ENCODE peak calls at places on chromosomes 4 and X, in eight cellular contexts. Z is AG04450; A is colonic mucosa; F is astrocyte of the spinal cord; C is GM19239; B is NB4; S is A172; I is effector memory CD4-positive, alpha-beta T cell. R is an unnamed sample.

GRCh38 chr4:186844059-186844681 is 120.5 kb upstream of the FAT1 start:
- DNase-seq in B (no peak), I (no peak), S (peak), C (no peak), Z (peak), F (peak), A (peak), R (no peak)

GRCh38 chr4:42348247-42348646 is 49.0 kb upstream of the SHISA3 start:
- DNase-seq in Z (no peak), B (no peak), I (no peak), S (no peak), A (no peak), C (no peak), F (no peak), R (no peak)

GRCh38 chrX:45515262-45516215 is 314.9 kb upstream of the DIPK2B start:
- DNase-seq in S (peak), B (peak), C (no peak), A (peak), I (peak), Z (peak), F (peak), R (no peak)

GRCh38 chr4:83889802-83890201 is 353.9 kb downstream of the GPAT3 start:
- DNase-seq in C (no peak), Z (no peak), I (no peak), S (peak), A (no peak), F (peak), B (no peak), R (no peak)

GRCh38 chr4:184544711-184545409 is 70.5 kb upstream of the IRF2 start:
- DNase-seq in C (no peak), B (peak), Z (no peak), F (no peak), S (peak), I (no peak), A (no peak), R (no peak)

GRCh38 chr4:47526281-47526680 is 41.2 kb downstream of the ATP10D start:
- DNase-seq in C (no peak), S (no peak), B (no peak), Z (no peak), I (no peak), F (peak), A (no peak), R (no peak)

GRCh38 chrX:118522230-118522926 is 26.8 kb downstream of the DOCK11 start:
- DNase-seq in A (no peak), I (no peak), Z (no peak), B (no peak), F (no peak), C (no peak), S (no peak), R (no peak)

GRCh38 chr4:7872264-7872771 is 67.3 kb downstream of the AFAP1 start:
- DNase-seq in I (no peak), Z (peak), A (no peak), F (peak), S (no peak), C (no peak), B (no peak), R (no peak)

GRCh38 chr4:176065365-176066249 is at the start of gene WDR17:
- DNase-seq in I (peak), A (peak), F (peak), B (no peak), Z (peak), S (peak), C (peak), R (no peak)

GRCh38 chr4:149176019-149176418 is 639.6 kb downstream of the IQCM start:
- DNase-seq in S (peak), B (no peak), C (no peak), A (peak), I (no peak), Z (no peak), F (no peak), R (no peak)

GRCh38 chrX:41449138-41449537 is 2.0 kb downstream of the NYX start:
- DNase-seq in A (no peak), S (no peak), I (no peak), C (no peak), Z (no peak), F (no peak), B (peak), R (no peak)

GRCh38 chr4:6905501-6905900 is 4.1 kb upstream of the TBC1D14 start:
- DNase-seq in Z (no peak), F (no peak), C (no peak), I (no peak), S (no peak), B (no peak), A (no peak), R (no peak)

GRCh38 chrX:11597479-11597878 is 68.2 kb downstream of the ARHGAP6 start:
- DNase-seq in C (no peak), Z (no peak), A (no peak), I (no peak), S (no peak), F (no peak), B (no peak), R (no peak)

GRCh38 chr4:117692538-117692937 is 341.7 kb upstream of the NDST3 start:
- DNase-seq in I (no peak), Z (no peak), A (no peak), C (no peak), B (no peak), F (no peak), S (no peak), R (no peak)

GRCh38 chr4:185318679-185319078 is 77.0 kb downstream of the LRP2BP start:
- DNase-seq in F (peak), Z (no peak), B (peak), A (no peak), S (peak), I (no peak), C (no peak), R (no peak)

GRCh38 chr4:119135721-119136121 is at the start of gene MYOZ2:
- DNase-seq in F (no peak), S (peak), Z (no peak), B (no peak), C (no peak), I (no peak), A (no peak), R (no peak)

GRCh38 chr4:185560316-185560715 is 25.0 kb upstream of the PDLIM3 start:
- DNase-seq in Z (no peak), B (no peak), A (no peak), S (no peak), I (no peak), C (no peak), F (no peak), R (no peak)

GRCh38 chr4:118974758-118975157 is 86.1 kb downstream of the SYNPO2 start:
- DNase-seq in C (no peak), B (no peak), A (no peak), F (peak), S (no peak), I (no peak), Z (no peak), R (no peak)

GRCh38 chr4:83599183-83599582 is 63.3 kb downstream of the GPAT3 start:
- DNase-seq in I (no peak), B (peak), S (peak), Z (no peak), A (no peak), F (peak), C (no peak), R (no peak)

GRCh38 chr4:185894481-185894880 is 82.5 kb upstream of the SORBS2 start:
- DNase-seq in S (no peak), Z (no peak), F (no peak), I (no peak), C (no peak), A (no peak), B (no peak), R (no peak)

GRCh38 chrX:138745215-138745614 is 33.7 kb upstream of the FGF13 start:
- DNase-seq in F (peak), A (peak), S (peak), C (peak), Z (no peak), B (peak), I (no peak), R (no peak)

GRCh38 chr4:142886566-142886965 is 40.5 kb upstream of the INPP4B start:
- DNase-seq in F (no peak), Z (no peak), S (no peak), B (no peak), I (no peak), C (no peak), A (no peak), R (no peak)

GRCh38 chr4:61923179-61923578 is 723.1 kb downstream of the ADGRL3 start:
- DNase-seq in A (no peak), I (no peak), F (no peak), Z (no peak), B (no peak), C (no peak), S (no peak), R (no peak)

R was measured in GF-D8.